ENCODE peak calls at places on chromosome 16, in eight cellular contexts. I, G, S, A, J, Z, M and L are unnamed samples.

GRCh38 chr16:82358601-82359221 is 188.7 kb upstream of the MPHOSPH6 start:
- DNase-seq in I (no peak), G (no peak), S (peak), A (no peak), J (no peak), Z (no peak), M (no peak), L (no peak)

GRCh38 chr16:75965504-75966374 is 239.4 kb upstream of the CPHXL start:
- DNase-seq in I (no peak), G (no peak), S (no peak), A (no peak), J (no peak), Z (no peak), M (no peak), L (no peak)

GRCh38 chr16:4115209-4115940 is 867 bp downstream of the ADCY9 start:
- DNase-seq in I (peak), G (peak), S (peak), A (peak), J (no peak), Z (peak), M (no peak), L (peak)

GRCh38 chr16:73228649-73229048 is 180.7 kb upstream of the ZFHX3 start:
- DNase-seq in I (peak), G (no peak), S (no peak), A (no peak), J (no peak), Z (peak), M (no peak), L (no peak)

GRCh38 chr16:67169642-67170167 is 633 bp upstream of the NOL3 start:
- DNase-seq in I (no peak), G (no peak), S (no peak), A (peak), J (no peak), Z (no peak), M (no peak), L (no peak)

GRCh38 chr16:30557397-30557949 is 701 bp downstream of the ZNF764 start:
- DNase-seq in I (peak), G (no peak), S (no peak), A (no peak), J (no peak), Z (no peak), M (no peak), L (no peak)

GRCh38 chr16:19645557-19645981 is 72.5 kb downstream of the KNOP1 start:
- DNase-seq in I (peak), G (no peak), S (no peak), A (peak), J (no peak), Z (peak), M (no peak), L (no peak)

GRCh38 chr16:7405166-7405565 is 72.5 kb downstream of the RBFOX1 start:
- DNase-seq in I (no peak), G (no peak), S (peak), A (no peak), J (no peak), Z (peak), M (no peak), L (no peak)

GRCh38 chr16:8967437-8967821 is 3.7 kb upstream of the USP7 start:
- DNase-seq in I (no peak), G (no peak), S (no peak), A (no peak), J (no peak), Z (no peak), M (no peak), L (no peak)

GRCh38 chr16:53220585-53220984 is 165.8 kb downstream of the CHD9 start:
- DNase-seq in I (no peak), G (no peak), S (no peak), A (no peak), J (no peak), Z (no peak), M (no peak), L (no peak)

GRCh38 chr16:31460582-31461002 is 1.3 kb downstream of the ARMC5 start:
- DNase-seq in I (peak), G (peak), S (no peak), A (no peak), J (peak), Z (no peak), M (no peak), L (no peak)

GRCh38 chr16:66472961-66473610 is 46.0 kb downstream of the BEAN1 start:
- DNase-seq in I (peak), G (no peak), S (no peak), A (no peak), J (no peak), Z (no peak), M (no peak), L (no peak)

GRCh38 chr16:89357055-89357454 is 133.3 kb downstream of the ANKRD11 start:
- DNase-seq in I (no peak), G (no peak), S (no peak), A (no peak), J (no peak), Z (no peak), M (no peak), L (no peak)

GRCh38 chr16:19696312-19696711 is 21.7 kb downstream of the KNOP1 start:
- DNase-seq in I (peak), G (peak), S (peak), A (peak), J (no peak), Z (peak), M (peak), L (peak)

GRCh38 chr16:46972971-46973456 is 460 bp downstream of the DNAJA2 start:
- DNase-seq in I (peak), G (peak), S (peak), A (peak), J (no peak), Z (peak), M (no peak), L (peak)

GRCh38 chr16:21574372-21574771 is 25.0 kb upstream of the METTL9 start:
- DNase-seq in I (no peak), G (no peak), S (peak), A (no peak), J (no peak), Z (no peak), M (no peak), L (no peak)

DNA sequence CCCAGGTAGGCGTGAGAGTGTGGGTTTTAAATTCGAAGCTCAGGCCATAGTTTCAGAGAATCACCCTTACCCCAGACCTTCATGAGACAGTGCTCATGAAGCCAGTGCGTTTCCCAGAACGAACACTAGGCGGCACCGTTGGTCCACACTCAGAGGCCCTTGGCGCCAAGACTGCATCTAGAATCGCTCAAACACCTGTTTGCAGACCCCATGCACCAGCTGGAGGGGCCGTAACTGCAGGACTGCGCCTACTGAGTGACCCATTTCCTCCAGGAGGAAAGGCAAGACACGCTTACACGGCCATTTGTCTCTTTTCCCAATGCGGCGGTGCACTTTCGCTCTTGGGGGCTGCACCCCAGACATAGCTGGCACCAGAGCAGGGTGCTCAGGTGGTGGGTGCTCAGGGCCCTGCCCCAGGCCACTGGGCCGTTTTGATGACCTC is 34.0 kb downstream of the ADGRG5 start:
- DNase-seq in I (peak), G (peak), S (peak), A (peak), J (peak), Z (peak), M (no peak), L (peak)
- TF ChIP-seq POLR2A in I (no peak), G (no peak), S (no peak), A (no peak), J (no peak), Z (no peak), M (no peak), L (no peak)

DNA sequence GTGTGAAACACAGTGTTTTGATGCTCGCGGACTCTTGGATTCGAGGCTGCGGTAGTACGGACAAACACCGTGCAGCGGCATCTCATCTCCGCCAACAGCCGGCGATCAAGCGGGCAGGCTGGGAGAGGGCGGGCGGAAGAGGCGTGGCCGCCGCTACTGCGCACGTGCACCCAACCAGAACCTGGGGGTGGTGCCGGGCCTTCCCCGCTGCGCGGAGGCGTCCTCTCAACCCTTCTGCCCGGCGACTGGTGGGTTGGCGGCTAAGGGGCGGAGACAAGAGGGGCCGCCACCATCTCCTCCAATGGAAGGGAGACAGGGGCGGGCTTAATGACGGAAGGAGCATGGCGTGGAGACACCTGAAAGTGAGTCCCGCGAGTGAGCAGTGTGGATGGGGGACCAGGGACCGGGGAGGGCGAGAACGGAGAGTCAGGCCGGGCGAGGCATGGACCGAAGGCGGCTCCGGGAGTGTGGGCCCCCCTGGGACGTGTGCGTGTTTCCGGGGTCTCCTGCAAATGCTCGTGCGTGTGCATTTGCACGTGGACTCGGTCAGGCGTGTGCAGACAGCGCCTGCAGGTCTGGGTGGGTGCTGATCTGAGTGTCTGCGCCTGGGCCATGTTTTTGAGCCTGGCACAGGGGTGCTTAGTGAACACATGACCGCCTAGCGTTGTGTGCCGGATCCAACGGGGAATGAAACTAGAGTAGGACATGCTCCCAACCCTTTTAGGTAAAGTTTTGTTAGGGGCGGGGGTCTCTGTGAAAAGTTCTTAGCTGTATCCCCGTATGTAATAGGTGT is at the start of gene DHODH:
- DNase-seq in I (peak), G (peak), S (peak), A (peak), J (peak), Z (peak), M (peak), L (peak)
- TF ChIP-seq POLR2A in I (no peak), G (no peak), S (no peak), A (peak), J (peak), Z (no peak), M (no peak), L (peak)

GRCh38 chr16:548586-548985 is 11.6 kb upstream of the PRR35 start:
- DNase-seq in I (no peak), G (no peak), S (no peak), A (no peak), J (no peak), Z (no peak), M (no peak), L (no peak)

GRCh38 chr16:552171-552570 is 8.0 kb upstream of the PRR35 start:
- DNase-seq in I (no peak), G (no peak), S (no peak), A (no peak), J (no peak), Z (no peak), M (no peak), L (no peak)

GRCh38 chr16:549544-550263 is 10.5 kb upstream of the PRR35 start:
- DNase-seq in I (no peak), G (no peak), S (no peak), A (no peak), J (no peak), Z (no peak), M (no peak), L (no peak)

GRCh38 chr16:553601-554296 is 6.4 kb upstream of the PRR35 start:
- DNase-seq in I (no peak), G (no peak), S (no peak), A (no peak), J (no peak), Z (no peak), M (no peak), L (no peak)

DNA sequence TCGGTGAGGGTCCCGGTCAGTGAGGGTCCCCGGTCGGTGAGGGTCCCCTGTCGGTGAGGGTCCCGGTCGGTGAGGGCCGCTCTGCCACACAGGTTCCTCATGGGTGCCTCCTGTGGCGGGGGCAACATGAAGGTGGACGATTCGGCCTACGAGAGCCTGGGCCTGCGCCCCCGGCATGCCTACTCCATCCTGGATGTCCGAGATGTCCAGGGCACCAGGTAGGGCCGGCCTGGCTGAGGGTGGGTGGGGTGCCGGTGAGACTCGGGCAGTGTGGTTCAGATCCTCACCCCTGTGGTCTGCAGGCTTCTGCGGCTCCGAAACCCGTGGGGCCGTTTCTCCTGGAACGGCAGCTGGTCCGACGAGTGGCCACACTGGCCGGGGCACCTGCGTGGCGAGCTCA is 9.0 kb upstream of the PRR35 start:
- DNase-seq in I (no peak), G (no peak), S (no peak), A (no peak), J (no peak), Z (no peak), M (no peak), L (no peak)
- TF ChIP-seq POLR2A in I (no peak), G (no peak), S (no peak), A (no peak), J (no peak), Z (no peak), M (no peak), L (no peak)

DNA sequence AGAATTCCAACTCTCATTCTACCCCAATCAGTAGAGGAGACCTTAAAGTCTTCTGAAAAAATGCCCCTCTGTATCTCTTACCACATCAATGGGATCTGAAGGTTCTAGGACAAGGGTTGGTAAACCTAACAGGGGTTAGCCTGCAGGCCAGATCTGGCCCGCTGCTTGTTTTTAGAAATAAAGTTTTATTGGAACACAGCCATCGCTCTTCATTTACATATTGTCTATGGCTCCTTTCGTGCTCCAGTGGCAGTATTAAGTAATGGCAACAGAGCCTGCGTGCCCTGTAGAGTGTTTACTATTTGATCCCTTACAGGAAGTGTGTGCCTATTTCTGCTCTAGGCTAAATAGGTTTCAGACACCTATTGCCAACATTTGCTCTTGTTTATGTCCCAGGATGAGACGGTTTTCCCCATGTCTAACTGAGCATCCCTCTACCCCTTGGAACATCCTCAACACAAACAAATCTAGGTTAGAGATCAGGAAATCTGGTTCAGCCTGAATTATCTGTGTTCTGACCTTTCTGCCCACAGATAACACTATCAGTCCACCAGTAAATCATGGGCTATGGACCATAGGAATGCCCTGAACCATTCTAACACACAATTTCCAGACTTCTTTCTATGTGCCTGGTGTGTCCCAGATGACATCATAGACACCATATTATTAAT is 44.2 kb upstream of the ERCC4 start:
- DNase-seq in I (no peak), G (no peak), S (no peak), A (no peak), J (no peak), Z (no peak), M (no peak), L (no peak)
- TF ChIP-seq POLR2A in I (no peak), G (no peak), S (no peak), A (no peak), J (no peak), Z (no peak), M (no peak), L (no peak)

DNA sequence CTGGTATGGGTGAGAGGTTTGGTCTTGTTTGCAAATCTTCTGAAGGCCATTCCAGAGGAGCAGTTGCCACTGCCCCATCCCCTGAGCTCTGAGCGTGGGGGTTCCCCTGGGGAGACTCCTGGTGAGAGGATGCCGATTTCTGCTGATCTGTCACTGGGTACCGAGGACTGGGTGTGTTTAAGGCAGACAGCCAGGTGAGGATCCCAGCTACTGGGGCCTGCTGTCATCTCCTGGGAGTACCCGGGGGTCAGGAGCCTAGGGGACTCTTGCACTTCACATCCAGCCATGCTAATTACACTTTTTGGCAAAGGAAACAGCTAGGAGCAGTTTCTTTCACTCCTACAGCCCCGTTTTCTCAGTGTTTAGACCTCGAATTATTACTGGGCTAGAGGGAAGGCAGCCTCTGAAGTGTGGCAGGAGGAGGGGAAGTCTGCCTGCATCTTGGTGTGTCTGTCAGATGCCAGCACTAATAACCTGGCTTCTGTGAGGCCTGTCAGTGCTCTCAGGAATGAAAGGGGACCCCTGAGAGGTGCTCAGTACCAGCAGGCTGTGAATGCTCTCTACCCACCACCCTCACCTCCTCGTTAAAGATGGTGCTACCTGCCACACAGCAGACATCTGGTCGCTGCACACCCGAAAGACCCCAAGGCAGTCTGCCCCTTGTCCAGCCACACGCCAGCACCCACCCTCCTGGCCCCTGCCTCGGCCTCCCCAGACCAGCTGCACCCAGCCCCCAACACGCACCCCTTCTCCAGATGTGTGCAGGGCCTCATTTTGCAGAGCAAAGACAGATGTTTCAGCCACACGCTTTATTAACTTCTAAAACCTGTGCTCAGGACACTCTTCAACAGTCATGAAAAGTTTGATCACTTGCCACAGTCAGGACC is 43.2 kb downstream of the SNX20 start:
- DNase-seq in I (no peak), G (no peak), S (no peak), A (no peak), J (no peak), Z (no peak), M (no peak), L (no peak)
- TF ChIP-seq POLR2A in I (no peak), G (no peak), S (no peak), A (no peak), J (no peak), Z (no peak), M (no peak), L (no peak)

GRCh38 chr16:2883027-2883846 is at the start of gene FLYWCH2:
- DNase-seq in I (peak), G (peak), S (peak), A (peak), J (peak), Z (peak), M (peak), L (peak)

GRCh38 chr16:2879854-2880508 is 3.0 kb upstream of the FLYWCH2 start:
- DNase-seq in I (no peak), G (peak), S (no peak), A (no peak), J (no peak), Z (no peak), M (no peak), L (no peak)

GRCh38 chr16:2884041-2884451 is 1.0 kb downstream of the FLYWCH2 start:
- DNase-seq in I (no peak), G (peak), S (no peak), A (no peak), J (no peak), Z (no peak), M (no peak), L (no peak)

GRCh38 chr16:2882460-2883026 is 472 bp upstream of the FLYWCH2 start:
- DNase-seq in I (peak), G (peak), S (peak), A (peak), J (peak), Z (peak), M (peak), L (peak)
- TF ChIP-seq POLR2A in I (no peak), G (no peak), S (no peak), A (peak), J (peak), Z (no peak), M (no peak), L (no peak)

DNA sequence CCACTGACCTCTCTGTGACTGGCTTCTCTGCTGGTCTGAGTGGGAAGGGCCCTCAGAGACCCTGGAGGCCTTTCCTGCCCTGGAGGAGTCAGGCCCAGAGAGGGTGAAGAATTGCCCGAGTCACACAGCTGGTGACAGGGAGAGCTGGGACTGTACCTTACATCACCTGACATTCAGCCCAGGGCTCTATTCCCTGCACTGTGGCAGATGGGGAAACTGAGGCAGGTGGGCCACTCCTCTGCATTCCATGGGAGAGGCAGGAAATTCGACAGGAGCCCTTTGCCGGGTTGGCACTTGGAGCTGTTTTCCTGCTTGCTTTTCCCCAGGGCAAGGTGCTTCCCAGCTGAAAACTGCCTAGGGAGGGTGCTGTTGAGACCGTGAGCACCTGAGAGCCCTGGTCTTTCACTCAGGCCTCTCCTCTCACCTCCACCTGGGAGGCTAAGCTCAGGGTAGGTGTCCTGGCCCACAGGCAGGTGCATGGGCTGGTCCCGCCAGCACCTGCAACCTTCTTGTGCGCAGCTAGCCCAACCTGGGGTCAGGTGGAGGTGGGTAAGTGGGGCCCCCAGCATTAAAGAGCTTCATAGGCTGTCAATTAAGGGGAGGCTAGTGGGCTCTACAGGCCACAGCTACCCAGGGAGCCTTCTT is 8.5 kb downstream of the ADCY7 start:
- DNase-seq in I (no peak), G (peak), S (no peak), A (no peak), J (no peak), Z (no peak), M (no peak), L (no peak)
- TF ChIP-seq POLR2A in I (no peak), G (no peak), S (no peak), A (no peak), J (no peak), Z (no peak), M (no peak), L (no peak)

DNA sequence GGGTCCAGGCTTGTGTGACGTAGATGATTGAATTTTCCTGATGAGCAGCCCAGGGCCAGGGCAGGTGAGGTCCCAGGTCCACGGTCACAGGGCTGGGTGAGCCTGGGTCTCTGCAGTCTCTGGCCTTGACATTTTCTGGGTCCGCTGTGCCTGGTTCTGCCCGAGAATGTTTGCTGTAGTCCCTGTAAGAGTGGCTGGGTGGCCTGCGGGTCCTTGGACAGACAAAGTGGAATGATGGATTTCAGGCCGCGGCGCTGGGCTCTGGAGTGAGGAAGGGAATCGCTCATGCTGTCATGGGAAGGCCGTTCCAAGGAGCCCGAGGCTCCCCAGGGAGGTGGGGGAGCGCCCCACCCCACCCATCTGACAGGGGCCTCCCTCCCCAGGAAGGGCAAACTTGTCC is 153.5 kb upstream of the CIBAR2 start:
- DNase-seq in I (no peak), G (no peak), S (no peak), A (no peak), J (no peak), Z (no peak), M (no peak), L (no peak)
- TF ChIP-seq POLR2A in I (no peak), G (no peak), S (no peak), A (no peak), J (no peak), Z (no peak), M (no peak), L (no peak)